ENCODE peak calls at places on chromosomes 12 and 14, in six cellular contexts. L is cardiac fibroblast, R is A549, N is mammary epithelial cell, F is lung, I is WERI-Rb-1. U is an unnamed sample.

GRCh38 chr14:35525695-35526094 is 8.3 kb upstream of the INSM2 start:
- DNase-seq in L (no peak), R (no peak), N (no peak), F (no peak), I (no peak), U (no peak)

GRCh38 chr14:81066672-81067071 is 111.3 kb downstream of the TSHR start:
- DNase-seq in L (no peak), R (no peak), N (no peak), F (no peak), I (no peak), U (no peak)

GRCh38 chr12:12086331-12086730 is 15.6 kb downstream of the BCL2L14 start:
- DNase-seq in L (no peak), R (no peak), N (no peak), F (no peak), I (no peak), U (no peak)

GRCh38 chr14:52010173-52010693 is 20.9 kb downstream of the RTRAF start:
- DNase-seq in L (no peak), R (no peak), N (no peak), F (no peak), I (no peak), U (no peak)

GRCh38 chr12:43459285-43459684 is 92.7 kb downstream of the ADAMTS20 start:
- DNase-seq in L (no peak), R (no peak), N (no peak), F (no peak), I (no peak), U (no peak)

GRCh38 chr14:58078471-58078870 is 73.5 kb downstream of the ARMH4 start:
- DNase-seq in L (peak; percentile 17), R (no peak), N (no peak), F (no peak), I (no peak), U (no peak)

GRCh38 chr12:94235894-94236293 is 87.5 kb downstream of the PLXNC1 start:
- DNase-seq in L (no peak), R (no peak), N (no peak), F (no peak), I (no peak), U (no peak)

GRCh38 chr14:22598896-22599244 is 770 bp downstream of the ABHD4 start:
- DNase-seq in L (peak; percentile 60), R (peak; percentile 70), N (peak; percentile 82), F (peak; percentile 46), I (peak; percentile 19), U (peak; percentile 86)

GRCh38 chr12:106981781-106982180 is 5.2 kb downstream of the MTERF2 start:
- DNase-seq in L (peak; percentile 57), R (no peak), N (no peak), F (no peak), I (no peak), U (no peak)

GRCh38 chr14:68384335-68384734 is 408.5 kb downstream of the ZFP36L1 start:
- DNase-seq in L (no peak), R (no peak), N (no peak), F (no peak), I (no peak), U (peak; percentile 52)

GRCh38 chr12:47777151-47777550 is 4.1 kb downstream of the SLC48A1 start:
- DNase-seq in L (no peak), R (no peak), N (no peak), F (no peak), I (no peak), U (no peak)

GRCh38 chr14:25009891-25010290 is 40.1 kb downstream of the STXBP6 start:
- DNase-seq in L (peak; percentile 7), R (peak; percentile 58), N (no peak), F (no peak), I (no peak), U (no peak)

GRCh38 chr14:45201908-45202307 is 51.1 kb downstream of the MIS18BP1 start:
- DNase-seq in L (peak; percentile 44), R (peak; percentile 44), N (no peak), F (no peak), I (peak; percentile 29), U (no peak)
- TF ChIP-seq CTCF in L (peak; percentile 34), R (no peak), N (peak; percentile 52), F (no peak), I (peak; percentile 55), U (peak; percentile 33)

DNA sequence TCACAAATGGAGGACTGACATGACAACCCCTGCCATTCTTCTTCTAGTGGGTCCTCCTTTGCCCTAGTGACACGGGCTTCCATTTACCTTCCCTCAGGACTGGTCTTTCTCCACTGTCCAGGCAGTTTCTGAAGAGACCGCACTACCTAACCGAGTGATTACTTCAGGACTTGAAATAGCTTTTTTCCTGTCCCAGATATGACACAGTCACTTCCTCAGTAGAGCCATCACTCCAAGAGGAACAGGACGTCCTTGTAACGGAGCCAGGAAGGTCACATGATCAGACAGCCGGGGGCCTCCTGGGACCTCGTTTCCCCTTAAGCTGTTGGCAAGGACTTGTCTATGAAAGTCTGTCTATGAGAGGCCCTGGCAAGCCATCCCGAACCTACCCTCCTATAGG is 62.3 kb downstream of the FOS start:
- DNase-seq in L (peak; percentile 92), R (no peak), N (no peak), F (peak; percentile 72), I (no peak), U (no peak)
- H3K4me3 ChIP-seq in L (no peak overlapping the region), R (no peak overlapping the region), N (no peak overlapping the region), F (no peak overlapping the region), I (no peak overlapping the region), U (no peak overlapping the region)

GRCh38 chr14:56487761-56488160 is 91.8 kb upstream of the TMEM260 start:
- DNase-seq in L (peak; percentile 88), R (no peak), N (peak; percentile 80), F (no peak), I (no peak), U (peak; percentile 96)

GRCh38 chr14:56487090-56487667 is 92.4 kb upstream of the TMEM260 start:
- DNase-seq in L (peak; percentile 59), R (peak; percentile 17), N (peak; percentile 1), F (no peak), I (no peak), U (peak; percentile 17)

GRCh38 chr14:56488306-56488705 is 91.3 kb upstream of the TMEM260 start:
- DNase-seq in L (no peak), R (no peak), N (peak; percentile 1), F (no peak), I (no peak), U (peak; percentile 29)

GRCh38 chr14:56482306-56482705 is 97.3 kb upstream of the TMEM260 start:
- DNase-seq in L (peak; percentile 40), R (peak; percentile 41), N (no peak), F (no peak), I (peak; percentile 61), U (peak; percentile 13)
- TF ChIP-seq CTCF in L (peak; percentile 20), R (peak; percentile 33), N (no peak), F (no peak), I (peak; percentile 66), U (peak; percentile 17)

DNA sequence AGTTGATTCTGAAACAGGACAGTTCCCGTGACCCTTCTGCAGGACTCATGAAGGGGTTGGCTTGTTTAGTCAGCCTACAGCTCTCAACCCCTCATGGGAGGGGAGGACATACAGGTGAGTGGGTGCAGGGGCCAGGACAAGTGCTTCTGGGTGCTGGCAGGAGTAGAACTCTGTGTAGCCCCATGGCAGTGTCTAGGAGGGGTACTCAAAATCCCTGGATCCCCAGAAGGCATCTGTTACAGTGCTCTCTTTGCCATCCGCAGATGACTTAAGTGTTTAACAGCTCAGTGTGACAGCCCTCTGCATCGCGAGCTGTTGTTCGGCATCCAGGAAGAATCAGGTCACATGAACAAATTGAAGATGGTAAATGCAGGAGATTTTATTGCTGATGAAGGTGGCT is 91.0 kb downstream of the PIK3C2G start:
- DNase-seq in L (no peak), R (no peak), N (no peak), F (no peak), I (no peak), U (no peak)
- H3K4me3 ChIP-seq in L (no peak overlapping the region), R (no peak overlapping the region), N (no peak overlapping the region), F (no peak overlapping the region), I (no peak overlapping the region), U (no peak overlapping the region)

GRCh38 chr12:21962236-21962635 is 21.0 kb upstream of the ABCC9 start:
- DNase-seq in L (peak; percentile 82), R (no peak), N (peak; percentile 65), F (no peak), I (no peak), U (peak; percentile 93)

DNA sequence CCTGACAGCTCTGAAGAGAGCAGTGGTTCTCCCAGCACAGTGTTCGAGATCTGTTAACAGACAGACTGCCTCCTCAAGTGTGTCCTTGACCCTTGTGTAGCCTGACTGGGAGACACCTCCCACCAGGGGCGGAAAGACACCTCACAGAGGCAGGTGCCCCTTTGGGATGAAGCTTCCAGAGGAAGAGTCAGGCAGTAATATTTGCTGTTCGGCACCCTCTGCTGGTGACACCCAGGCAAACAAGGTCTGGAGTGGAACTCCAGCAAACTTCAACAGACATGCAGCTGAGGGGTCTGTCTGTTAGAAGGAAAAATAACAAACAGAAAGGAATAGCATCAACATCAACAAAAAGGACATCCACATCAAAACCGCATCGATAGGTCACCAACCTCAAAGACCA is 21.6 kb upstream of the ABCC9 start:
- DNase-seq in L (no peak), R (no peak), N (no peak), F (no peak), I (peak; percentile 9), U (no peak)
- TF ChIP-seq CTCF in L (no peak), R (no peak), N (no peak), F (no peak), I (peak; percentile 51), U (peak; percentile 2)

GRCh38 chr12:34403706-34404376 is 381.5 kb downstream of the ALG10 start:
- DNase-seq in L (no peak), R (no peak), N (no peak), F (peak; percentile 24), I (no peak), U (no peak)
- H3K4me3 ChIP-seq in L (no peak overlapping the region), R (no peak overlapping the region), N (no peak overlapping the region), F (no peak overlapping the region), I (no peak overlapping the region), U (no peak overlapping the region)

GRCh38 chr14:60648169-60648933 is 926 bp downstream of the SIX1 start:
- DNase-seq in L (peak; percentile 43), R (peak; percentile 41), N (peak; percentile 25), F (no peak), I (peak; percentile 44), U (peak; percentile 13)
- TF ChIP-seq CTCF in L (no peak), R (peak; percentile 15), N (no peak), F (no peak), I (peak; percentile 16), U (peak; percentile 17)

U was measured in bronchial epithelial cell.